ENCODE peak calls at places on chromosome X, in five cellular contexts. One of them, this sample, is unnamed.

GRCh38 chrX:68693481-68694410 is 46.3 kb downstream of the STARD8 start:
- DNase-seq in astrocyte of the spinal cord: peak
- DNase-seq in midbrain: peak
- DNase-seq in RPMI8226: peak
- DNase-seq in RKO: no peak
- DNase-seq in this sample: peak

GRCh38 chrX:18886344-18887161 is 97.4 kb downstream of the PHKA2 start:
- DNase-seq in astrocyte of the spinal cord: peak
- DNase-seq in midbrain: peak
- DNase-seq in RPMI8226: peak
- DNase-seq in RKO: peak
- DNase-seq in this sample: peak

GRCh38 chrX:17613979-17614572 is 123.2 kb upstream of the SCML1 start:
- DNase-seq in astrocyte of the spinal cord: peak
- DNase-seq in midbrain: no peak
- DNase-seq in RPMI8226: no peak
- DNase-seq in RKO: no peak
- DNase-seq in this sample: no peak

GRCh38 chrX:17592117-17592516 is 145.2 kb upstream of the SCML1 start:
- DNase-seq in astrocyte of the spinal cord: peak
- DNase-seq in midbrain: no peak
- DNase-seq in RPMI8226: no peak
- DNase-seq in RKO: no peak
- DNase-seq in this sample: peak

GRCh38 chrX:150199181-150199580 is 163.9 kb upstream of the MAMLD1 start:
- DNase-seq in astrocyte of the spinal cord: no peak
- DNase-seq in midbrain: no peak
- DNase-seq in RPMI8226: no peak
- DNase-seq in RKO: no peak
- DNase-seq in this sample: no peak

GRCh38 chrX:7546551-7547080 is 296.4 kb upstream of the VCX start:
- DNase-seq in astrocyte of the spinal cord: no peak
- DNase-seq in midbrain: no peak
- DNase-seq in RPMI8226: no peak
- DNase-seq in RKO: no peak
- DNase-seq in this sample: no peak

GRCh38 chrX:12789976-12790375 is 1.2 kb upstream of the PRPS2 start:
- DNase-seq in astrocyte of the spinal cord: no peak
- DNase-seq in midbrain: peak
- DNase-seq in RPMI8226: no peak
- DNase-seq in RKO: no peak
- DNase-seq in this sample: no peak

GRCh38 chrX:154458116-154458953 is at the start of gene PLXNA3:
- DNase-seq in astrocyte of the spinal cord: no peak
- DNase-seq in midbrain: peak
- DNase-seq in RPMI8226: peak
- DNase-seq in RKO: no peak
- DNase-seq in this sample: peak

GRCh38 chrX:85903692-85904471 is 143.5 kb downstream of the CHM start:
- DNase-seq in astrocyte of the spinal cord: no peak
- DNase-seq in midbrain: no peak
- DNase-seq in RPMI8226: no peak
- DNase-seq in RKO: no peak
- DNase-seq in this sample: no peak

GRCh38 chrX:80511969-80512760 is 91.9 kb downstream of the TENT5D start:
- DNase-seq in astrocyte of the spinal cord: no peak
- DNase-seq in midbrain: no peak
- DNase-seq in RPMI8226: no peak
- DNase-seq in RKO: no peak
- DNase-seq in this sample: no peak

GRCh38 chrX:107731831-107732502 is 43.6 kb downstream of the TSC22D3 start:
- DNase-seq in astrocyte of the spinal cord: peak
- DNase-seq in midbrain: peak
- DNase-seq in RPMI8226: peak
- DNase-seq in RKO: peak
- DNase-seq in this sample: peak

GRCh38 chrX:68355629-68355920 is 77.7 kb downstream of the OPHN1 start:
- DNase-seq in astrocyte of the spinal cord: no peak
- DNase-seq in midbrain: no peak
- DNase-seq in RPMI8226: peak
- DNase-seq in RKO: no peak
- DNase-seq in this sample: no peak

GRCh38 chrX:115204040-115204439 is 14.8 kb downstream of the RBMXL3 start:
- DNase-seq in astrocyte of the spinal cord: no peak
- DNase-seq in midbrain: no peak
- DNase-seq in RPMI8226: no peak
- DNase-seq in RKO: no peak
- DNase-seq in this sample: no peak

GRCh38 chrX:9494806-9495205 is 29.9 kb downstream of the TBL1X start:
- DNase-seq in astrocyte of the spinal cord: no peak
- DNase-seq in midbrain: no peak
- DNase-seq in RPMI8226: no peak
- DNase-seq in RKO: no peak
- DNase-seq in this sample: no peak

GRCh38 chrX:151225843-151226242 is 49.5 kb downstream of the GPR50 start:
- DNase-seq in astrocyte of the spinal cord: no peak
- DNase-seq in midbrain: no peak
- DNase-seq in RPMI8226: no peak
- DNase-seq in RKO: no peak
- DNase-seq in this sample: no peak

GRCh38 chrX:68870357-68870756 is 41.5 kb downstream of the EFNB1 start:
- DNase-seq in astrocyte of the spinal cord: no peak
- DNase-seq in midbrain: no peak
- DNase-seq in RPMI8226: no peak
- DNase-seq in RKO: no peak
- DNase-seq in this sample: no peak

GRCh38 chrX:54044877-54045328 is 630 bp upstream of the PHF8 start:
- DNase-seq in astrocyte of the spinal cord: no peak
- DNase-seq in midbrain: no peak
- DNase-seq in RPMI8226: peak
- DNase-seq in RKO: no peak
- DNase-seq in this sample: no peak

GRCh38 chrX:49242545-49243066 is 7.3 kb downstream of the CCDC22 start:
- DNase-seq in astrocyte of the spinal cord: no peak
- DNase-seq in midbrain: no peak
- DNase-seq in RPMI8226: no peak
- DNase-seq in RKO: peak
- DNase-seq in this sample: peak

GRCh38 chrX:15116900-15117299 is 153.0 kb downstream of the ASB9 start:
- DNase-seq in astrocyte of the spinal cord: no peak
- DNase-seq in midbrain: no peak
- DNase-seq in RPMI8226: no peak
- DNase-seq in RKO: no peak
- DNase-seq in this sample: no peak

GRCh38 chrX:119762718-119763117 is 4.3 kb downstream of the SOWAHD start:
- DNase-seq in astrocyte of the spinal cord: no peak
- DNase-seq in midbrain: no peak
- DNase-seq in RPMI8226: peak
- DNase-seq in RKO: no peak
- DNase-seq in this sample: no peak

GRCh38 chrX:54423161-54423888 is 16.9 kb upstream of the TSR2 start:
- DNase-seq in astrocyte of the spinal cord: no peak
- DNase-seq in midbrain: no peak
- DNase-seq in RPMI8226: no peak
- DNase-seq in RKO: no peak
- DNase-seq in this sample: peak

GRCh38 chrX:45191820-45192409 is 8.8 kb downstream of the DIPK2B start:
- DNase-seq in astrocyte of the spinal cord: no peak
- DNase-seq in midbrain: peak
- DNase-seq in RPMI8226: no peak
- DNase-seq in RKO: no peak
- DNase-seq in this sample: no peak

GRCh38 chrX:37644381-37645305 is 40.9 kb upstream of the XK start:
- DNase-seq in astrocyte of the spinal cord: no peak
- DNase-seq in midbrain: no peak
- DNase-seq in RPMI8226: no peak
- DNase-seq in RKO: no peak
- DNase-seq in this sample: no peak

GRCh38 chrX:1529328-1529727 is 7.7 kb downstream of the P2RY8 start:
- DNase-seq in astrocyte of the spinal cord: no peak
- DNase-seq in midbrain: no peak
- DNase-seq in RPMI8226: no peak
- DNase-seq in RKO: no peak
- DNase-seq in this sample: no peak

GRCh38 chrX:148691456-148691855 is 191.0 kb downstream of the AFF2 start:
- DNase-seq in astrocyte of the spinal cord: peak
- DNase-seq in midbrain: no peak
- DNase-seq in RPMI8226: no peak
- DNase-seq in RKO: no peak
- DNase-seq in this sample: no peak

GRCh38 chrX:18966624-18967023 is 17.3 kb downstream of the PHKA2 start:
- DNase-seq in astrocyte of the spinal cord: no peak
- DNase-seq in midbrain: no peak
- DNase-seq in RPMI8226: no peak
- DNase-seq in RKO: no peak
- DNase-seq in this sample: no peak

GRCh38 chrX:105063743-105064142 is 156.8 kb downstream of the TEX13A start:
- DNase-seq in astrocyte of the spinal cord: no peak
- DNase-seq in midbrain: no peak
- DNase-seq in RPMI8226: no peak
- DNase-seq in RKO: no peak
- DNase-seq in this sample: no peak

GRCh38 chrX:155068165-155068564 is 2.8 kb downstream of the CMC4 start:
- DNase-seq in astrocyte of the spinal cord: peak
- DNase-seq in midbrain: no peak
- DNase-seq in RPMI8226: no peak
- DNase-seq in RKO: peak
- DNase-seq in this sample: peak

GRCh38 chrX:51336584-51336983 is 4.0 kb downstream of the NUDT10 start:
- DNase-seq in astrocyte of the spinal cord: peak
- DNase-seq in midbrain: peak
- DNase-seq in RPMI8226: peak
- DNase-seq in RKO: peak
- DNase-seq in this sample: peak

GRCh38 chrX:49184294-49185061 is 1.7 kb downstream of the PRICKLE3 start:
- DNase-seq in astrocyte of the spinal cord: peak
- DNase-seq in midbrain: no peak
- DNase-seq in RPMI8226: no peak
- DNase-seq in RKO: peak
- DNase-seq in this sample: peak

GRCh38 chrX:109691752-109692151 is 41.3 kb downstream of the ACSL4 start:
- DNase-seq in astrocyte of the spinal cord: no peak
- DNase-seq in midbrain: no peak
- DNase-seq in RPMI8226: no peak
- DNase-seq in RKO: no peak
- DNase-seq in this sample: no peak

GRCh38 chrX:102746134-102746584 is 25.6 kb downstream of the GPRASP3 start:
- DNase-seq in astrocyte of the spinal cord: peak
- DNase-seq in midbrain: no peak
- DNase-seq in RPMI8226: no peak
- DNase-seq in RKO: no peak
- DNase-seq in this sample: peak

GRCh38 chrX:7514871-7515599 is 327.9 kb upstream of the VCX start:
- DNase-seq in astrocyte of the spinal cord: no peak
- DNase-seq in midbrain: no peak
- DNase-seq in RPMI8226: no peak
- DNase-seq in RKO: peak
- DNase-seq in this sample: no peak

GRCh38 chrX:145817666-145818521 is at the start of gene SLITRK2:
- DNase-seq in astrocyte of the spinal cord: peak
- DNase-seq in midbrain: peak
- DNase-seq in RPMI8226: no peak
- DNase-seq in RKO: no peak
- DNase-seq in this sample: no peak

GRCh38 chrX:41384041-41384705 is 50.2 kb downstream of the DDX3X start:
- DNase-seq in astrocyte of the spinal cord: peak
- DNase-seq in midbrain: peak
- DNase-seq in RPMI8226: peak
- DNase-seq in RKO: peak
- DNase-seq in this sample: peak

GRCh38 chrX:106619797-106620196 is 8.0 kb downstream of the RADX start:
- DNase-seq in astrocyte of the spinal cord: peak
- DNase-seq in midbrain: no peak
- DNase-seq in RPMI8226: no peak
- DNase-seq in RKO: peak
- DNase-seq in this sample: peak

GRCh38 chrX:45850775-45851433 is 650.2 kb upstream of the DIPK2B start:
- DNase-seq in astrocyte of the spinal cord: peak
- DNase-seq in midbrain: no peak
- DNase-seq in RPMI8226: peak
- DNase-seq in RKO: peak
- DNase-seq in this sample: peak

GRCh38 chrX:119734897-119735339 is 23.5 kb upstream of the SOWAHD start:
- DNase-seq in astrocyte of the spinal cord: no peak
- DNase-seq in midbrain: peak
- DNase-seq in RPMI8226: peak
- DNase-seq in RKO: no peak
- DNase-seq in this sample: peak

GRCh38 chrX:54301516-54301915 is 56.3 kb downstream of the WNK3 start:
- DNase-seq in astrocyte of the spinal cord: no peak
- DNase-seq in midbrain: no peak
- DNase-seq in RPMI8226: no peak
- DNase-seq in RKO: no peak
- DNase-seq in this sample: no peak

This sample was measured in dermis blood vessel endothelial cell.